ENCODE peak calls at places on chromosomes 16 and 17, in nine cellular contexts. One of them, this sample, is unnamed.

GRCh38 chr16:1355591-1355990 is 3.9 kb downstream of the GNPTG start:
- DNase-seq in activated naive CD8-positive, alpha-beta T cell treated with anti-CD3 and anti-CD28 coated beads for 36 hours: no peak
- DNase-seq in fibroblast of mammary gland: no peak
- DNase-seq in NCI-H510A: no peak
- DNase-seq in CD4-positive, alpha-beta memory T cell: no peak
- DNase-seq in body of pancreas: no peak
- DNase-seq in SHP77 treated with DMSO at 0.1 percent for 48 hours: no peak
- DNase-seq in immature natural killer cell: no peak
- DNase-seq in HT-29: no peak
- DNase-seq in this sample: no peak

GRCh38 chr17:42135664-42136653 is 13.4 kb downstream of the HSPB9 start:
- DNase-seq in activated naive CD8-positive, alpha-beta T cell treated with anti-CD3 and anti-CD28 coated beads for 36 hours: no peak
- DNase-seq in HT-29: peak
- DNase-seq in SHP77 treated with DMSO at 0.1 percent for 48 hours: peak
- DNase-seq in NCI-H510A: peak
- DNase-seq in body of pancreas: peak
- DNase-seq in immature natural killer cell: no peak
- DNase-seq in fibroblast of mammary gland: peak
- DNase-seq in CD4-positive, alpha-beta memory T cell: no peak
- DNase-seq in this sample: no peak

GRCh38 chr16:48420437-48420836 is 35.2 kb upstream of the SIAH1 start:
- DNase-seq in body of pancreas: no peak
- DNase-seq in activated naive CD8-positive, alpha-beta T cell treated with anti-CD3 and anti-CD28 coated beads for 36 hours: no peak
- DNase-seq in SHP77 treated with DMSO at 0.1 percent for 48 hours: no peak
- DNase-seq in HT-29: no peak
- DNase-seq in immature natural killer cell: no peak
- DNase-seq in fibroblast of mammary gland: no peak
- DNase-seq in CD4-positive, alpha-beta memory T cell: no peak
- DNase-seq in NCI-H510A: no peak
- DNase-seq in this sample: no peak

GRCh38 chr16:49855280-49855821 is 561 bp downstream of the ZNF423 start:
- DNase-seq in NCI-H510A: peak
- DNase-seq in activated naive CD8-positive, alpha-beta T cell treated with anti-CD3 and anti-CD28 coated beads for 36 hours: peak
- DNase-seq in HT-29: peak
- DNase-seq in body of pancreas: peak
- DNase-seq in fibroblast of mammary gland: peak
- DNase-seq in immature natural killer cell: peak
- DNase-seq in SHP77 treated with DMSO at 0.1 percent for 48 hours: no peak
- DNase-seq in CD4-positive, alpha-beta memory T cell: peak
- DNase-seq in this sample: peak

GRCh38 chr16:28846933-28847273 is 755 bp upstream of the TUFM start:
- DNase-seq in SHP77 treated with DMSO at 0.1 percent for 48 hours: no peak
- DNase-seq in body of pancreas: no peak
- DNase-seq in fibroblast of mammary gland: no peak
- DNase-seq in NCI-H510A: no peak
- DNase-seq in CD4-positive, alpha-beta memory T cell: no peak
- DNase-seq in activated naive CD8-positive, alpha-beta T cell treated with anti-CD3 and anti-CD28 coated beads for 36 hours: peak
- DNase-seq in immature natural killer cell: no peak
- DNase-seq in HT-29: no peak
- DNase-seq in this sample: no peak

GRCh38 chr16:20441221-20441620 is 10.1 kb upstream of the ACSM2A start:
- DNase-seq in HT-29: no peak
- DNase-seq in SHP77 treated with DMSO at 0.1 percent for 48 hours: no peak
- DNase-seq in immature natural killer cell: no peak
- DNase-seq in NCI-H510A: no peak
- DNase-seq in CD4-positive, alpha-beta memory T cell: no peak
- DNase-seq in fibroblast of mammary gland: peak
- DNase-seq in activated naive CD8-positive, alpha-beta T cell treated with anti-CD3 and anti-CD28 coated beads for 36 hours: no peak
- DNase-seq in body of pancreas: no peak
- DNase-seq in this sample: no peak

GRCh38 chr17:76537578-76538280 is at the start of gene CYGB:
- DNase-seq in NCI-H510A: no peak
- DNase-seq in immature natural killer cell: no peak
- DNase-seq in fibroblast of mammary gland: no peak
- DNase-seq in CD4-positive, alpha-beta memory T cell: no peak
- DNase-seq in SHP77 treated with DMSO at 0.1 percent for 48 hours: no peak
- DNase-seq in activated naive CD8-positive, alpha-beta T cell treated with anti-CD3 and anti-CD28 coated beads for 36 hours: peak
- DNase-seq in body of pancreas: no peak
- DNase-seq in HT-29: no peak
- DNase-seq in this sample: no peak

GRCh38 chr17:28854457-28855382 is at the start of gene ERAL1:
- DNase-seq in fibroblast of mammary gland: peak
- DNase-seq in immature natural killer cell: peak
- DNase-seq in body of pancreas: peak
- DNase-seq in NCI-H510A: peak
- DNase-seq in CD4-positive, alpha-beta memory T cell: peak
- DNase-seq in SHP77 treated with DMSO at 0.1 percent for 48 hours: peak
- DNase-seq in activated naive CD8-positive, alpha-beta T cell treated with anti-CD3 and anti-CD28 coated beads for 36 hours: peak
- DNase-seq in HT-29: peak
- DNase-seq in this sample: peak

GRCh38 chr17:42017866-42018200 is 594 bp upstream of the DNAJC7 start:
- DNase-seq in fibroblast of mammary gland: no peak
- DNase-seq in NCI-H510A: no peak
- DNase-seq in body of pancreas: no peak
- DNase-seq in activated naive CD8-positive, alpha-beta T cell treated with anti-CD3 and anti-CD28 coated beads for 36 hours: peak
- DNase-seq in SHP77 treated with DMSO at 0.1 percent for 48 hours: no peak
- DNase-seq in HT-29: no peak
- DNase-seq in CD4-positive, alpha-beta memory T cell: no peak
- DNase-seq in immature natural killer cell: no peak
- DNase-seq in this sample: no peak

GRCh38 chr16:49183911-49184310 is 97.7 kb downstream of the CBLN1 start:
- DNase-seq in activated naive CD8-positive, alpha-beta T cell treated with anti-CD3 and anti-CD28 coated beads for 36 hours: no peak
- DNase-seq in immature natural killer cell: no peak
- DNase-seq in CD4-positive, alpha-beta memory T cell: no peak
- DNase-seq in NCI-H510A: peak
- DNase-seq in SHP77 treated with DMSO at 0.1 percent for 48 hours: no peak
- DNase-seq in HT-29: peak
- DNase-seq in fibroblast of mammary gland: peak
- DNase-seq in body of pancreas: peak
- DNase-seq in this sample: peak

GRCh38 chr16:55045329-55046145 is 114.9 kb downstream of the IRX5 start:
- DNase-seq in SHP77 treated with DMSO at 0.1 percent for 48 hours: no peak
- DNase-seq in NCI-H510A: no peak
- DNase-seq in body of pancreas: no peak
- DNase-seq in CD4-positive, alpha-beta memory T cell: no peak
- DNase-seq in activated naive CD8-positive, alpha-beta T cell treated with anti-CD3 and anti-CD28 coated beads for 36 hours: no peak
- DNase-seq in HT-29: no peak
- DNase-seq in immature natural killer cell: no peak
- DNase-seq in fibroblast of mammary gland: no peak
- DNase-seq in this sample: no peak

GRCh38 chr16:84755004-84755672 is 55.3 kb downstream of the USP10 start:
- DNase-seq in body of pancreas: no peak
- DNase-seq in HT-29: no peak
- DNase-seq in activated naive CD8-positive, alpha-beta T cell treated with anti-CD3 and anti-CD28 coated beads for 36 hours: no peak
- DNase-seq in immature natural killer cell: no peak
- DNase-seq in fibroblast of mammary gland: no peak
- DNase-seq in NCI-H510A: no peak
- DNase-seq in SHP77 treated with DMSO at 0.1 percent for 48 hours: no peak
- DNase-seq in CD4-positive, alpha-beta memory T cell: no peak
- DNase-seq in this sample: no peak

GRCh38 chr16:12433691-12434390 is 369.8 kb downstream of the CPPED1 start:
- DNase-seq in activated naive CD8-positive, alpha-beta T cell treated with anti-CD3 and anti-CD28 coated beads for 36 hours: no peak
- DNase-seq in SHP77 treated with DMSO at 0.1 percent for 48 hours: no peak
- DNase-seq in CD4-positive, alpha-beta memory T cell: no peak
- DNase-seq in body of pancreas: no peak
- DNase-seq in fibroblast of mammary gland: no peak
- DNase-seq in immature natural killer cell: no peak
- DNase-seq in NCI-H510A: no peak
- DNase-seq in HT-29: no peak
- DNase-seq in this sample: no peak

GRCh38 chr16:89187337-89188063 is 12.8 kb downstream of the SLC22A31 start:
- DNase-seq in fibroblast of mammary gland: peak
- DNase-seq in activated naive CD8-positive, alpha-beta T cell treated with anti-CD3 and anti-CD28 coated beads for 36 hours: peak
- DNase-seq in HT-29: peak
- DNase-seq in SHP77 treated with DMSO at 0.1 percent for 48 hours: no peak
- DNase-seq in CD4-positive, alpha-beta memory T cell: peak
- DNase-seq in NCI-H510A: no peak
- DNase-seq in immature natural killer cell: peak
- DNase-seq in body of pancreas: no peak
- DNase-seq in this sample: no peak

GRCh38 chr17:81132770-81133723 is 32.3 kb upstream of the PVALEF start:
- DNase-seq in NCI-H510A: no peak
- DNase-seq in activated naive CD8-positive, alpha-beta T cell treated with anti-CD3 and anti-CD28 coated beads for 36 hours: no peak
- DNase-seq in fibroblast of mammary gland: no peak
- DNase-seq in immature natural killer cell: no peak
- DNase-seq in HT-29: peak
- DNase-seq in CD4-positive, alpha-beta memory T cell: no peak
- DNase-seq in body of pancreas: no peak
- DNase-seq in SHP77 treated with DMSO at 0.1 percent for 48 hours: no peak
- DNase-seq in this sample: no peak

GRCh38 chr17:33126086-33126485 is 134.4 kb downstream of the SPACA3 start:
- DNase-seq in body of pancreas: no peak
- DNase-seq in HT-29: no peak
- DNase-seq in CD4-positive, alpha-beta memory T cell: no peak
- DNase-seq in SHP77 treated with DMSO at 0.1 percent for 48 hours: no peak
- DNase-seq in immature natural killer cell: no peak
- DNase-seq in NCI-H510A: no peak
- DNase-seq in activated naive CD8-positive, alpha-beta T cell treated with anti-CD3 and anti-CD28 coated beads for 36 hours: no peak
- DNase-seq in fibroblast of mammary gland: no peak
- DNase-seq in this sample: no peak

GRCh38 chr16:25135239-25135878 is 23.8 kb downstream of the LCMT1 start:
- DNase-seq in HT-29: peak
- DNase-seq in immature natural killer cell: no peak
- DNase-seq in activated naive CD8-positive, alpha-beta T cell treated with anti-CD3 and anti-CD28 coated beads for 36 hours: no peak
- DNase-seq in body of pancreas: no peak
- DNase-seq in CD4-positive, alpha-beta memory T cell: no peak
- DNase-seq in NCI-H510A: no peak
- DNase-seq in fibroblast of mammary gland: peak
- DNase-seq in SHP77 treated with DMSO at 0.1 percent for 48 hours: peak
- DNase-seq in this sample: peak

GRCh38 chr17:62134397-62134796 is 69.3 kb upstream of the MED13 start:
- DNase-seq in NCI-H510A: no peak
- DNase-seq in activated naive CD8-positive, alpha-beta T cell treated with anti-CD3 and anti-CD28 coated beads for 36 hours: no peak
- DNase-seq in immature natural killer cell: no peak
- DNase-seq in CD4-positive, alpha-beta memory T cell: no peak
- DNase-seq in fibroblast of mammary gland: no peak
- DNase-seq in body of pancreas: no peak
- DNase-seq in SHP77 treated with DMSO at 0.1 percent for 48 hours: no peak
- DNase-seq in HT-29: no peak
- DNase-seq in this sample: no peak

GRCh38 chr17:38703742-38704644 is 1.1 kb upstream of the MLLT6 start:
- DNase-seq in activated naive CD8-positive, alpha-beta T cell treated with anti-CD3 and anti-CD28 coated beads for 36 hours: peak
- DNase-seq in CD4-positive, alpha-beta memory T cell: peak
- DNase-seq in HT-29: peak
- DNase-seq in body of pancreas: peak
- DNase-seq in immature natural killer cell: peak
- DNase-seq in fibroblast of mammary gland: peak
- DNase-seq in SHP77 treated with DMSO at 0.1 percent for 48 hours: peak
- DNase-seq in NCI-H510A: peak
- DNase-seq in this sample: no peak

GRCh38 chr16:54940279-54940604 is 9.6 kb downstream of the IRX5 start:
- DNase-seq in NCI-H510A: no peak
- DNase-seq in fibroblast of mammary gland: no peak
- DNase-seq in body of pancreas: no peak
- DNase-seq in immature natural killer cell: no peak
- DNase-seq in CD4-positive, alpha-beta memory T cell: no peak
- DNase-seq in activated naive CD8-positive, alpha-beta T cell treated with anti-CD3 and anti-CD28 coated beads for 36 hours: no peak
- DNase-seq in SHP77 treated with DMSO at 0.1 percent for 48 hours: no peak
- DNase-seq in HT-29: no peak
- DNase-seq in this sample: no peak

GRCh38 chr16:48608452-48608851 is 1.5 kb downstream of the N4BP1 start:
- DNase-seq in NCI-H510A: no peak
- DNase-seq in body of pancreas: no peak
- DNase-seq in HT-29: no peak
- DNase-seq in SHP77 treated with DMSO at 0.1 percent for 48 hours: no peak
- DNase-seq in fibroblast of mammary gland: peak
- DNase-seq in activated naive CD8-positive, alpha-beta T cell treated with anti-CD3 and anti-CD28 coated beads for 36 hours: no peak
- DNase-seq in immature natural killer cell: peak
- DNase-seq in CD4-positive, alpha-beta memory T cell: peak
- DNase-seq in this sample: no peak

This sample was measured in G401.